ENCODE peak calls at places on chromosome 6, in six cellular contexts. B is GF-D8, P is T follicular helper cell, Z is NCI-H2171 treated with DMSO at 0.1 percent for 48 hours, Q is lower leg skin, Y is A673. I is an unnamed sample.

GRCh38 chr6:455006-455585 is 63.5 kb downstream of the IRF4 start:
- DNase-seq in B (no peak), P (no peak), Z (no peak), Q (no peak), Y (no peak), I (no peak)

GRCh38 chr6:169779896-169780295 is 28.5 kb downstream of the ERMARD start:
- DNase-seq in B (no peak), P (no peak), Z (no peak), Q (no peak), Y (no peak), I (no peak)

GRCh38 chr6:28134015-28134414 is 7.7 kb upstream of the ZKSCAN8 start:
- DNase-seq in B (peak; percentile 19), P (no peak), Z (peak; percentile 20), Q (no peak), Y (peak; percentile 75), I (peak; percentile 43)

GRCh38 chr6:68891419-68891818 is 256.3 kb downstream of the ADGRB3 start:
- DNase-seq in B (no peak), P (no peak), Z (no peak), Q (no peak), Y (no peak), I (no peak)

GRCh38 chr6:43368517-43369160 is 808 bp downstream of the ZNF318 start:
- DNase-seq in B (no peak), P (no peak), Z (no peak), Q (peak; percentile 89), Y (peak; percentile 59), I (peak; percentile 53)

GRCh38 chr6:166862978-166863530 is 93.3 kb downstream of the RNASET2 start:
- DNase-seq in B (no peak), P (no peak), Z (no peak), Q (no peak), Y (no peak), I (no peak)

GRCh38 chr6:134814076-134814709 is 135.7 kb downstream of the ALDH8A1 start:
- DNase-seq in B (no peak), P (no peak), Z (no peak), Q (no peak), Y (no peak), I (no peak)

GRCh38 chr6:125262026-125263013 is 39.4 kb downstream of the HDDC2 start:
- DNase-seq in B (no peak), P (no peak), Z (no peak), Q (no peak), Y (no peak), I (no peak)

GRCh38 chr6:111173341-111173740 is 86.0 kb downstream of the SLC16A10 start:
- DNase-seq in B (no peak), P (no peak), Z (no peak), Q (no peak), Y (peak; percentile 33), I (peak; percentile 57)